ENCODE peak calls at places on chromosomes 16 and 17, in eight cellular contexts. F, W, Q, Y, B, C, V and J are unnamed samples. For H3K36me3, the result is how much of the 10 kb centered on the place peaks cover.

GRCh38 chr16:12484426-12484825 is 319.3 kb downstream of the CPPED1 start:
- DNase-seq in V (no peak), Q (no peak), F (no peak), B (no peak), W (no peak), Y (no peak), C (no peak), J (no peak)

GRCh38 chr16:85982563-85982939 is 83.6 kb downstream of the IRF8 start:
- DNase-seq in Y (peak), C (no peak), B (peak), Q (no peak), F (no peak), V (no peak), W (no peak), J (no peak)

GRCh38 chr17:34843682-34844081 is 117.6 kb downstream of the CCT6B start:
- DNase-seq in W (no peak), F (no peak), B (no peak), C (no peak), Q (no peak), Y (no peak), V (no peak), J (no peak)

GRCh38 chr17:39461911-39462641 is 790 bp downstream of the CDK12 start:
- DNase-seq in B (no peak), C (no peak), F (peak), W (peak), V (peak), Q (peak), Y (no peak), J (no peak)

GRCh38 chr17:13638855-13639458 is 37.2 kb upstream of the HS3ST3A1 start:
- DNase-seq in W (no peak), Q (no peak), Y (no peak), B (no peak), F (no peak), C (no peak), V (no peak), J (no peak)

GRCh38 chr16:47905771-47906170 is 250.0 kb downstream of the ABCC12 start:
- DNase-seq in C (no peak), Y (no peak), B (no peak), Q (no peak), V (no peak), W (no peak), F (no peak), J (no peak)

GRCh38 chr16:53129281-53130192 is 74.7 kb downstream of the CHD9 start:
- DNase-seq in B (no peak), C (peak), Y (no peak), F (peak), Q (no peak), W (peak), V (no peak), J (no peak)

GRCh38 chr17:40319651-40320550 is 10.9 kb downstream of the RARA start:
- DNase-seq in V (peak), Q (no peak), B (no peak), F (peak), Y (peak), W (no peak), C (peak), J (no peak)

GRCh38 chr16:58510097-58510775 is 5.1 kb upstream of the SETD6 start:
- DNase-seq in Q (no peak), V (peak), F (no peak), C (no peak), W (no peak), Y (peak), B (peak), J (no peak)

GRCh38 chr16:19753815-19754643 is 36.0 kb downstream of the IQCK start:
- DNase-seq in C (no peak), Q (no peak), W (no peak), B (no peak), Y (no peak), V (peak), F (no peak), J (no peak)

GRCh38 chr17:81398170-81398854 is 3.1 kb downstream of the BAHCC1 start:
- DNase-seq in Q (no peak), W (no peak), B (no peak), V (no peak), C (no peak), Y (no peak), F (peak), J (no peak)

GRCh38 chr17:81412490-81413093 is 17.3 kb downstream of the BAHCC1 start:
- DNase-seq in F (no peak), B (peak), Q (no peak), Y (peak), W (no peak), V (no peak), C (no peak), J (no peak)

GRCh38 chr16:4309833-4310266 is 6.0 kb upstream of the GLIS2 start:
- DNase-seq in W (no peak), F (no peak), C (no peak), Y (peak), B (peak), V (peak), Q (no peak), J (no peak)

GRCh38 chr16:4339909-4340308 is 11.2 kb downstream of the PAM16 start:
- DNase-seq in W (no peak), Y (peak), Q (no peak), C (no peak), F (peak), B (peak), V (peak), J (no peak)

GRCh38 chr17:77466140-77466539 is 325.4 kb downstream of the SEC14L1 start:
- DNase-seq in Y (peak), C (no peak), Q (no peak), V (no peak), F (no peak), W (no peak), B (peak), J (no peak)
- H3K36me3 ChIP-seq in Y (under half), C (under half), Q (under half), V (under half), F (under half), W (under half), B (under half), J (under half)

GRCh38 chr16:49539758-49540157 is 166.2 kb downstream of the C16orf78 start:
- DNase-seq in Y (peak), W (no peak), F (no peak), Q (no peak), V (no peak), B (no peak), C (no peak), J (no peak)
- H3K4me3 ChIP-seq in Y (no peak), W (no peak), F (no peak), Q (no peak), V (no peak), B (no peak), C (no peak), J (no peak)

GRCh38 chr16:24612656-24613055 is 73.3 kb downstream of the RBBP6 start:
- DNase-seq in W (no peak), Q (no peak), V (no peak), B (no peak), C (no peak), F (no peak), Y (no peak), J (no peak)

GRCh38 chr16:24609740-24610420 is 70.5 kb downstream of the RBBP6 start:
- DNase-seq in C (peak), Q (no peak), Y (no peak), V (peak), W (no peak), F (peak), B (peak), J (peak)

GRCh38 chr16:24609417-24609739 is 70.0 kb downstream of the RBBP6 start:
- DNase-seq in Y (no peak), F (no peak), B (no peak), W (no peak), C (no peak), V (no peak), Q (no peak), J (no peak)

GRCh38 chr16:24610421-24610765 is 71.0 kb downstream of the RBBP6 start:
- DNase-seq in W (no peak), Y (peak), F (no peak), Q (no peak), B (no peak), C (no peak), V (no peak), J (no peak)

GRCh38 chr16:24611310-24611709 is 71.9 kb downstream of the RBBP6 start:
- DNase-seq in C (no peak), Y (no peak), Q (no peak), F (no peak), B (no peak), V (no peak), W (no peak), J (no peak)
- TF ChIP-seq POLR2AphosphoS5 in C (no peak), Y (no peak), Q (no peak), F (no peak), B (no peak), V (no peak), W (no peak), J (no peak)

DNA sequence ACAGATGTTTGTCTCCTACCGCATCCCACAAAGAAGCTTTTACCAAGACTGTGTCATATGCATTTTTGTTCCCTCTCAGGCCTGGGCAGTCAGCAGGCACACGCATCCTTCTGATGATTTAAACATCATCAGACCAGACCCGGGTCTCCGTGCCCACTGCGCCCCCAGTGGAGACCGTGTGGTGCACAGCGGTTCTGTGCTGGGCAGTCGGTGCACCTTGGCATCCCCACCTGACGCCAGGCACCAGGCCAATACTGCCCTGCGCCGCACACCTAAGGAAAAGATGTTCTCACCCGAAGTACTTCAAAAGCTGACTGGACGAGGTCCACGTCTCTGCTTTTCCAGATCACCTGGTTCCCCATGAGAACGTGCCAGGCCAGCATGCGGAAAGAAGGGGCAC is 10.6 kb upstream of the PLD6 start:
- DNase-seq in C (no peak), B (no peak), W (no peak), Q (no peak), V (no peak), F (peak), Y (no peak), J (no peak)
- H3K36me3 ChIP-seq in C (under half), B (half or more), W (under half), Q (under half), V (half or more), F (half or more), Y (half or more), J (half or more)

DNA sequence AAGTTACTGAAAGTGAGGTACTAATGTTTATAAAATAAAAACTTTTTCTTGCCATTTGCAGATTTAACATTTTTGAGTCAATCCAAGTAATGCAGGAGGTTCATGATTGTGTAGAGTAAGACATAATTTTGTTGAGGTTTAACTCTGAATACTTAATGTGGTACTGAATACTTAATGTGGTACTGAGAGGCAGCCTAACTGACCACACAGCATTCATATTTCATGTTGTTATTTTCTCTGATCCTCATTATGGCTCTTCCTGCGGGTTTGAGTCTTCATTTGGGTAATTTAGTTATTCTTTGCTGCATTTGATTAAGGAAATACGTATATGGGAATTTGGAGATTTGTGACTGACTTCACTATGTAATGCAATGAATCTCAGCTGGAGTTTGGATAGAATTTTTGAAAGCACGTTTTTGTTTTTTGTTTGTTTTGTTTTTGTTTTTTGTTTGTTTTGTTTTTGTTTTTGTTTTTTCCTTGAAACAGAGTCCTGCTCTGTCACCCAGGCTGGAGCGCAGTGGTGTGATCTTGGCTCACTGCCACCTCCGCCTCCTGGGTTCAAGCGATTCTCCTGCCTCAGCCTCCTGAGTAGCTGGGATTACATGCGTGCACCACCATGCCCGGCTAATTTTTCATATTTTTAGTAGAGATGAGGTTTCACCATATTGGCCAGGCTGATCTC is 3.8 kb downstream of the SF3B3 start:
- DNase-seq in F (no peak), V (no peak), Y (no peak), W (no peak), B (no peak), Q (no peak), C (no peak), J (no peak)
- H3K4me3 ChIP-seq in F (peak), V (no peak), Y (no peak), W (no peak), B (no peak), Q (peak), C (no peak), J (peak)

GRCh38 chr16:50298075-50298460 is 31.7 kb downstream of the ADCY7 start:
- DNase-seq in F (no peak), Q (no peak), C (no peak), W (no peak), B (peak), V (no peak), Y (peak), J (no peak)

GRCh38 chr16:50298591-50299507 is 32.5 kb downstream of the ADCY7 start:
- DNase-seq in Y (peak), C (no peak), V (no peak), F (peak), W (no peak), B (peak), Q (no peak), J (no peak)

GRCh38 chr16:50295541-50296132 is 29.3 kb downstream of the ADCY7 start:
- DNase-seq in Y (peak), F (no peak), W (no peak), V (no peak), Q (no peak), B (no peak), C (no peak), J (no peak)

GRCh38 chr16:50296807-50297206 is 30.5 kb downstream of the ADCY7 start:
- DNase-seq in Y (peak), W (no peak), Q (no peak), C (no peak), B (peak), V (no peak), F (no peak), J (no peak)

GRCh38 chr16:50297301-50298074 is 31.1 kb downstream of the ADCY7 start:
- DNase-seq in C (no peak), B (peak), F (peak), Q (no peak), Y (peak), V (no peak), W (no peak), J (no peak)
- TF ChIP-seq POLR2AphosphoS5 in C (no peak), B (no peak), F (no peak), Q (no peak), Y (peak), V (no peak), W (no peak), J (no peak)